ENCODE peak calls at places on chromosomes 4 and X, in six cellular contexts. G is HCT116, O is lung, U is tibial artery, I is cardiac muscle cell, X is heart right ventricle. W is an unnamed sample.

GRCh38 chr4:158760866-158761265 is 8.0 kb upstream of the FNIP2 start:
- DNase-seq in G (no peak), O (no peak), U (no peak), I (no peak), X (no peak), W (no peak)

GRCh38 chr4:57172065-57172464 is 61.9 kb upstream of the IGFBP7 start:
- DNase-seq in G (no peak), O (no peak), U (no peak), I (no peak), X (no peak), W (no peak)

GRCh38 chr4:125115476-125115875 is 199.3 kb upstream of the FAT4 start:
- DNase-seq in G (no peak), O (no peak), U (no peak), I (no peak), X (no peak), W (no peak)

GRCh38 chrX:150696836-150697235 is 3.6 kb downstream of the MTMR1 start:
- DNase-seq in G (no peak), O (no peak), U (no peak), I (no peak), X (no peak), W (no peak)

GRCh38 chr4:5980436-5981155 is 37.6 kb downstream of the C4orf50 start:
- DNase-seq in G (peak), O (no peak), U (peak), I (no peak), X (no peak), W (no peak)

GRCh38 chr4:128513664-128514484 is 226.3 kb upstream of the PGRMC2 start:
- DNase-seq in G (no peak), O (no peak), U (no peak), I (no peak), X (no peak), W (no peak)

GRCh38 chr4:158295053-158295452 is 84.8 kb downstream of the TMEM144 start:
- DNase-seq in G (no peak), O (no peak), U (no peak), I (no peak), X (no peak), W (no peak)

GRCh38 chr4:3201718-3202702 is 46.9 kb upstream of the MSANTD1 start:
- DNase-seq in G (no peak), O (no peak), U (no peak), I (no peak), X (no peak), W (no peak)

GRCh38 chr4:74503580-74503979 is 58.6 kb downstream of the AREG start:
- DNase-seq in G (no peak), O (no peak), U (no peak), I (no peak), X (no peak), W (peak)

GRCh38 chr4:175671491-175671934 is 140.6 kb downstream of the GPM6A start:
- DNase-seq in G (no peak), O (no peak), U (no peak), I (peak), X (no peak), W (no peak)
- H3K4me3 ChIP-seq in G (no peak), O (no peak), U (no peak), I (no peak), X (peak), W (no peak)

GRCh38 chrX:149494844-149495565 is 10.1 kb downstream of the IDS start:
- DNase-seq in G (no peak), O (peak), U (no peak), I (no peak), X (no peak), W (no peak)

GRCh38 chrX:149495573-149496071 is 9.5 kb downstream of the IDS start:
- DNase-seq in G (peak), O (no peak), U (no peak), I (no peak), X (no peak), W (no peak)

GRCh38 chrX:149491812-149492211 is 13.3 kb downstream of the IDS start:
- DNase-seq in G (no peak), O (no peak), U (no peak), I (no peak), X (no peak), W (no peak)

GRCh38 chrX:149497054-149497453 is 8.1 kb downstream of the IDS start:
- DNase-seq in G (no peak), O (no peak), U (no peak), I (no peak), X (no peak), W (no peak)

GRCh38 chrX:149493567-149494562 is 11.2 kb downstream of the IDS start:
- DNase-seq in G (no peak), O (no peak), U (no peak), I (peak), X (peak), W (no peak)
- TF ChIP-seq CTCF in G (peak), O (no peak), U (no peak), I (no peak), X (no peak), W (no peak)

GRCh38 chr4:7906171-7906581 is 33.5 kb downstream of the AFAP1 start:
- DNase-seq in G (no peak), O (no peak), U (no peak), I (no peak), X (no peak), W (no peak)
- H3K4me3 ChIP-seq in G (no peak), O (no peak), U (peak), I (no peak), X (no peak), W (peak)

GRCh38 chrX:22135994-22136684 is 104.0 kb downstream of the PHEX start:
- DNase-seq in G (peak), O (no peak), U (no peak), I (peak), X (peak), W (no peak)
- TF ChIP-seq CTCF in G (peak), O (peak), U (peak), I (peak), X (peak), W (peak)

W was measured in HFF-Myc.